ENCODE peak calls at places on chromosomes 7 and 10, in ten cellular contexts. One of them, this sample, is unnamed. For H3K9me2, the result is how much of the 10 kb centered on the place peaks cover.

GRCh38 chr10:21355591-21356011 is 169.9 kb downstream of the SKIDA1 start:
- DNase-seq in SK-N-SH: no peak
- DNase-seq in OCI-LY7: no peak
- DNase-seq in PC-9: peak
- DNase-seq in GM23248: peak
- DNase-seq in HCT116: no peak
- DNase-seq in PC-3: peak
- DNase-seq in hepatocyte: no peak
- DNase-seq in GM23338: no peak
- DNase-seq in MM.1S: no peak
- DNase-seq in this sample: no peak

GRCh38 chr7:135930565-135931423 is 46.4 kb downstream of the MTPN start:
- DNase-seq in SK-N-SH: peak
- DNase-seq in OCI-LY7: no peak
- DNase-seq in PC-9: no peak
- DNase-seq in GM23248: peak
- DNase-seq in HCT116: no peak
- DNase-seq in PC-3: peak
- DNase-seq in hepatocyte: no peak
- DNase-seq in GM23338: peak
- DNase-seq in MM.1S: no peak
- DNase-seq in this sample: no peak

GRCh38 chr10:11113156-11113555 is 95.5 kb downstream of the CELF2 start:
- DNase-seq in SK-N-SH: no peak
- DNase-seq in OCI-LY7: peak
- DNase-seq in PC-9: no peak
- DNase-seq in GM23248: no peak
- DNase-seq in HCT116: no peak
- DNase-seq in PC-3: no peak
- DNase-seq in hepatocyte: no peak
- DNase-seq in GM23338: no peak
- DNase-seq in MM.1S: no peak
- DNase-seq in this sample: peak

GRCh38 chr7:8211725-8212096 is 50.3 kb downstream of the ICA1 start:
- DNase-seq in SK-N-SH: no peak
- DNase-seq in OCI-LY7: no peak
- DNase-seq in PC-9: no peak
- DNase-seq in GM23248: no peak
- DNase-seq in HCT116: no peak
- DNase-seq in PC-3: no peak
- DNase-seq in hepatocyte: no peak
- DNase-seq in GM23338: no peak
- DNase-seq in MM.1S: no peak
- DNase-seq in this sample: no peak

GRCh38 chr10:116307450-116307849 is 16.8 kb upstream of the CCDC172 start:
- DNase-seq in SK-N-SH: no peak
- DNase-seq in OCI-LY7: no peak
- DNase-seq in PC-9: no peak
- DNase-seq in GM23248: no peak
- DNase-seq in HCT116: no peak
- DNase-seq in PC-3: no peak
- DNase-seq in hepatocyte: no peak
- DNase-seq in GM23338: no peak
- DNase-seq in MM.1S: no peak
- DNase-seq in this sample: no peak

GRCh38 chr7:106139253-106140251 is 27.4 kb upstream of the SYPL1 start:
- DNase-seq in SK-N-SH: no peak
- DNase-seq in OCI-LY7: no peak
- DNase-seq in PC-9: no peak
- DNase-seq in GM23248: peak
- DNase-seq in HCT116: no peak
- DNase-seq in PC-3: no peak
- DNase-seq in hepatocyte: peak
- DNase-seq in GM23338: no peak
- DNase-seq in MM.1S: no peak
- DNase-seq in this sample: no peak

GRCh38 chr7:27784399-27785053 is 44.6 kb downstream of the TAX1BP1 start:
- DNase-seq in SK-N-SH: peak
- DNase-seq in OCI-LY7: peak
- DNase-seq in PC-9: peak
- DNase-seq in GM23248: peak
- DNase-seq in HCT116: peak
- DNase-seq in PC-3: peak
- DNase-seq in hepatocyte: peak
- DNase-seq in GM23338: peak
- DNase-seq in MM.1S: peak
- DNase-seq in this sample: peak

GRCh38 chr10:129841071-129841470 is 123.0 kb downstream of the EBF3 start:
- DNase-seq in SK-N-SH: no peak
- DNase-seq in OCI-LY7: no peak
- DNase-seq in PC-9: no peak
- DNase-seq in GM23248: no peak
- DNase-seq in HCT116: no peak
- DNase-seq in PC-3: no peak
- DNase-seq in hepatocyte: no peak
- DNase-seq in GM23338: no peak
- DNase-seq in MM.1S: no peak
- DNase-seq in this sample: no peak

GRCh38 chr7:70764004-70764691 is 367.8 kb upstream of the GALNT17 start:
- DNase-seq in SK-N-SH: no peak
- DNase-seq in OCI-LY7: peak
- DNase-seq in PC-9: no peak
- DNase-seq in GM23248: no peak
- DNase-seq in HCT116: no peak
- DNase-seq in PC-3: no peak
- DNase-seq in hepatocyte: no peak
- DNase-seq in GM23338: no peak
- DNase-seq in MM.1S: peak
- DNase-seq in this sample: no peak

GRCh38 chr10:8617792-8618191 is 563.3 kb downstream of the GATA3 start:
- DNase-seq in SK-N-SH: no peak
- DNase-seq in OCI-LY7: no peak
- DNase-seq in PC-9: no peak
- DNase-seq in GM23248: no peak
- DNase-seq in HCT116: no peak
- DNase-seq in PC-3: peak
- DNase-seq in hepatocyte: no peak
- DNase-seq in GM23338: no peak
- DNase-seq in MM.1S: no peak
- DNase-seq in this sample: no peak

GRCh38 chr10:51389415-51390342 is 309.7 kb downstream of the CSTF2T start:
- DNase-seq in SK-N-SH: peak
- DNase-seq in OCI-LY7: peak
- DNase-seq in PC-9: peak
- DNase-seq in GM23248: peak
- DNase-seq in HCT116: peak
- DNase-seq in PC-3: peak
- DNase-seq in hepatocyte: peak
- DNase-seq in GM23338: peak
- DNase-seq in MM.1S: peak
- DNase-seq in this sample: peak

GRCh38 chr10:114289096-114289436 is 50.0 kb downstream of the VWA2 start:
- DNase-seq in SK-N-SH: no peak
- DNase-seq in OCI-LY7: no peak
- DNase-seq in PC-9: no peak
- DNase-seq in GM23248: no peak
- DNase-seq in HCT116: no peak
- DNase-seq in PC-3: no peak
- DNase-seq in hepatocyte: no peak
- DNase-seq in GM23338: no peak
- DNase-seq in MM.1S: no peak
- DNase-seq in this sample: no peak

GRCh38 chr7:121301441-121302213 is 27.2 kb upstream of the WNT16 start:
- DNase-seq in SK-N-SH: no peak
- DNase-seq in OCI-LY7: no peak
- DNase-seq in PC-9: no peak
- DNase-seq in GM23248: no peak
- DNase-seq in HCT116: no peak
- DNase-seq in PC-3: peak
- DNase-seq in hepatocyte: no peak
- DNase-seq in GM23338: no peak
- DNase-seq in MM.1S: no peak
- DNase-seq in this sample: no peak

GRCh38 chr10:73974309-73974946 is 23.5 kb upstream of the VCL start:
- DNase-seq in SK-N-SH: no peak
- DNase-seq in OCI-LY7: no peak
- DNase-seq in PC-9: no peak
- DNase-seq in GM23248: no peak
- DNase-seq in HCT116: no peak
- DNase-seq in PC-3: no peak
- DNase-seq in hepatocyte: no peak
- DNase-seq in GM23338: no peak
- DNase-seq in MM.1S: no peak
- DNase-seq in this sample: no peak
- H3K9me2 ChIP-seq in SK-N-SH: under half
- H3K9me2 ChIP-seq in OCI-LY7: under half
- H3K9me2 ChIP-seq in PC-9: under half
- H3K9me2 ChIP-seq in GM23248: under half
- H3K9me2 ChIP-seq in HCT116: under half
- H3K9me2 ChIP-seq in PC-3: under half
- H3K9me2 ChIP-seq in hepatocyte: under half
- H3K9me2 ChIP-seq in GM23338: under half
- H3K9me2 ChIP-seq in MM.1S: under half
- H3K9me2 ChIP-seq in this sample: under half

GRCh38 chr7:36128448-36129047 is 24.5 kb upstream of the EEPD1 start:
- DNase-seq in SK-N-SH: peak
- DNase-seq in OCI-LY7: peak
- DNase-seq in PC-9: peak
- DNase-seq in GM23248: peak
- DNase-seq in HCT116: peak
- DNase-seq in PC-3: peak
- DNase-seq in hepatocyte: peak
- DNase-seq in GM23338: peak
- DNase-seq in MM.1S: no peak
- DNase-seq in this sample: peak
- H3K4me2 ChIP-seq in SK-N-SH: peak
- H3K4me2 ChIP-seq in OCI-LY7: no peak
- H3K4me2 ChIP-seq in PC-9: peak
- H3K4me2 ChIP-seq in GM23248: peak
- H3K4me2 ChIP-seq in HCT116: peak
- H3K4me2 ChIP-seq in PC-3: peak
- H3K4me2 ChIP-seq in hepatocyte: peak
- H3K4me2 ChIP-seq in GM23338: no peak
- H3K4me2 ChIP-seq in MM.1S: no peak
- H3K4me2 ChIP-seq in this sample: peak

GRCh38 chr10:35526775-35527174 is 78.4 kb upstream of the GJD4 start:
- DNase-seq in SK-N-SH: no peak
- DNase-seq in OCI-LY7: no peak
- DNase-seq in PC-9: no peak
- DNase-seq in GM23248: no peak
- DNase-seq in HCT116: no peak
- DNase-seq in PC-3: no peak
- DNase-seq in hepatocyte: no peak
- DNase-seq in GM23338: no peak
- DNase-seq in MM.1S: no peak
- DNase-seq in this sample: no peak
- H3K9me2 ChIP-seq in SK-N-SH: under half
- H3K9me2 ChIP-seq in OCI-LY7: under half
- H3K9me2 ChIP-seq in PC-9: under half
- H3K9me2 ChIP-seq in GM23248: under half
- H3K9me2 ChIP-seq in HCT116: under half
- H3K9me2 ChIP-seq in PC-3: under half
- H3K9me2 ChIP-seq in hepatocyte: under half
- H3K9me2 ChIP-seq in GM23338: under half
- H3K9me2 ChIP-seq in MM.1S: under half
- H3K9me2 ChIP-seq in this sample: under half

DNA sequence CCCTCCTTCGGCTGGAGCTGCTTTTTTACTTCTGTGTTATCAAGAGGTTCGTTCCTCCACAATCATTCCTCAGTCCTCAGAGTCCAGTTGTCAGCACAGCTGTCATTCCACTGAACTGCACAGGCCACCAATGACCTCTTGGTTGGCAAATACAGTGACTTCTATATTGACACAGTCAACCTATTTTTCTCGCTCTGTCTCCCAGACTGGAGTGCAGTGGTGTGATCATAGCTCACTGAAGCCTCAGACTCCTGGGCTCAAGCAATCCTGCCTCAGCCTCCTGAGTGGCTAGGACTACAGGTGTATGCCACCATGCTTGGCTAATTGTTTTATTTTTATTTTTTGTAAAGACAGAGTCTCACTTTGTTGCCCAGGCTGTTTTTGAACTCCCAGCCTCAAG is 27.7 kb downstream of the CRCP start:
- DNase-seq in SK-N-SH: no peak
- DNase-seq in OCI-LY7: no peak
- DNase-seq in PC-9: no peak
- DNase-seq in GM23248: no peak
- DNase-seq in HCT116: no peak
- DNase-seq in PC-3: no peak
- DNase-seq in hepatocyte: no peak
- DNase-seq in GM23338: no peak
- DNase-seq in MM.1S: no peak
- DNase-seq in this sample: no peak
- H3K4me2 ChIP-seq in SK-N-SH: no peak
- H3K4me2 ChIP-seq in OCI-LY7: no peak
- H3K4me2 ChIP-seq in PC-9: no peak
- H3K4me2 ChIP-seq in GM23248: no peak
- H3K4me2 ChIP-seq in HCT116: no peak
- H3K4me2 ChIP-seq in PC-3: no peak
- H3K4me2 ChIP-seq in hepatocyte: no peak
- H3K4me2 ChIP-seq in GM23338: no peak
- H3K4me2 ChIP-seq in MM.1S: no peak
- H3K4me2 ChIP-seq in this sample: no peak

GRCh38 chr10:110992011-110992800 is 72.8 kb downstream of the SHOC2 start:
- DNase-seq in SK-N-SH: no peak
- DNase-seq in OCI-LY7: no peak
- DNase-seq in PC-9: no peak
- DNase-seq in GM23248: peak
- DNase-seq in HCT116: no peak
- DNase-seq in PC-3: peak
- DNase-seq in hepatocyte: no peak
- DNase-seq in GM23338: no peak
- DNase-seq in MM.1S: no peak
- DNase-seq in this sample: no peak

GRCh38 chr10:110996256-110996655 is 76.9 kb downstream of the SHOC2 start:
- DNase-seq in SK-N-SH: no peak
- DNase-seq in OCI-LY7: no peak
- DNase-seq in PC-9: no peak
- DNase-seq in GM23248: no peak
- DNase-seq in HCT116: no peak
- DNase-seq in PC-3: no peak
- DNase-seq in hepatocyte: no peak
- DNase-seq in GM23338: no peak
- DNase-seq in MM.1S: no peak
- DNase-seq in this sample: no peak

GRCh38 chr10:110995301-110995700 is 75.9 kb downstream of the SHOC2 start:
- DNase-seq in SK-N-SH: no peak
- DNase-seq in OCI-LY7: no peak
- DNase-seq in PC-9: no peak
- DNase-seq in GM23248: no peak
- DNase-seq in HCT116: no peak
- DNase-seq in PC-3: no peak
- DNase-seq in hepatocyte: no peak
- DNase-seq in GM23338: no peak
- DNase-seq in MM.1S: no peak
- DNase-seq in this sample: no peak

GRCh38 chr10:110994406-110994805 is 75.0 kb downstream of the SHOC2 start:
- DNase-seq in SK-N-SH: no peak
- DNase-seq in OCI-LY7: no peak
- DNase-seq in PC-9: no peak
- DNase-seq in GM23248: no peak
- DNase-seq in HCT116: no peak
- DNase-seq in PC-3: peak
- DNase-seq in hepatocyte: no peak
- DNase-seq in GM23338: no peak
- DNase-seq in MM.1S: no peak
- DNase-seq in this sample: no peak

GRCh38 chr10:110993024-110993693 is 73.8 kb downstream of the SHOC2 start:
- DNase-seq in SK-N-SH: no peak
- DNase-seq in OCI-LY7: no peak
- DNase-seq in PC-9: no peak
- DNase-seq in GM23248: peak
- DNase-seq in HCT116: no peak
- DNase-seq in PC-3: peak
- DNase-seq in hepatocyte: no peak
- DNase-seq in GM23338: no peak
- DNase-seq in MM.1S: peak
- DNase-seq in this sample: no peak
- H3K9me2 ChIP-seq in SK-N-SH: under half
- H3K9me2 ChIP-seq in OCI-LY7: under half
- H3K9me2 ChIP-seq in PC-9: under half
- H3K9me2 ChIP-seq in GM23248: under half
- H3K9me2 ChIP-seq in HCT116: under half
- H3K9me2 ChIP-seq in PC-3: under half
- H3K9me2 ChIP-seq in hepatocyte: under half
- H3K9me2 ChIP-seq in GM23338: under half
- H3K9me2 ChIP-seq in MM.1S: under half
- H3K9me2 ChIP-seq in this sample: under half

This sample was measured in Karpas-422.